ENCODE peak calls at places on chromosomes 11 and 22, in six cellular contexts. R is psoas muscle; W is neural progenitor cell; N is naive thymus-derived CD4-positive, alpha-beta T cell; D is bronchial epithelial cell; O is cardiac muscle cell. T is an unnamed sample. For H3K27me3, the result is how much of the 10 kb centered on the place peaks cover.

GRCh38 chr11:46071091-46071490 is 50.2 kb downstream of the PHF21A start:
- DNase-seq in W (no peak), O (no peak), N (no peak), D (no peak), R (no peak), T (no peak)

GRCh38 chr22:41845380-41846267 is 12.7 kb downstream of the SREBF2 start:
- DNase-seq in D (no peak), O (no peak), R (no peak), W (peak), N (no peak), T (no peak)

GRCh38 chr22:17112491-17113042 is 8.6 kb downstream of the TMEM121B start:
- DNase-seq in D (no peak), O (no peak), N (no peak), W (no peak), R (no peak), T (no peak)

GRCh38 chr22:19571995-19572394 is 47.8 kb upstream of the CLDN5 start:
- DNase-seq in O (no peak), R (no peak), D (peak), W (no peak), N (no peak), T (no peak)

GRCh38 chr22:39148727-39149535 is 3.5 kb downstream of the CBX7 start:
- DNase-seq in W (peak), R (peak), O (no peak), N (peak), D (no peak), T (peak)

GRCh38 chr11:46253258-46254134 is 24.0 kb upstream of the CREB3L1 start:
- DNase-seq in O (no peak), R (no peak), N (no peak), D (no peak), W (no peak), T (no peak)

GRCh38 chr22:17792854-17793434 is 18.7 kb upstream of the BID start:
- DNase-seq in N (no peak), W (no peak), D (no peak), O (no peak), R (no peak), T (peak)

GRCh38 chr11:3223932-3224729 is 5.5 kb upstream of the MRGPRG start:
- DNase-seq in N (no peak), R (no peak), O (no peak), D (no peak), W (peak), T (peak)

GRCh38 chr11:96054870-96055705 is 131.2 kb upstream of the MTMR2 start:
- DNase-seq in W (peak), N (no peak), D (peak), O (peak), R (no peak), T (no peak)

GRCh38 chr22:27434898-27435297 is 366.7 kb downstream of the MN1 start:
- DNase-seq in D (no peak), N (no peak), W (no peak), R (no peak), O (no peak), T (no peak)

GRCh38 chr11:7501251-7501650 is 12.5 kb upstream of the PPFIBP2 start:
- DNase-seq in O (no peak), W (no peak), D (no peak), R (no peak), N (no peak), T (no peak)

GRCh38 chr22:30940655-30941362 is 27.8 kb downstream of the MORC2 start:
- DNase-seq in D (no peak), N (peak), R (no peak), O (no peak), W (no peak), T (no peak)

GRCh38 chr11:5603326-5603725 is 6.9 kb downstream of the TRIM6 start:
- DNase-seq in W (no peak), D (no peak), R (no peak), N (no peak), O (no peak), T (no peak)

GRCh38 chr11:74278721-74279148 is 32.7 kb downstream of the P4HA3 start:
- DNase-seq in W (no peak), O (no peak), D (peak), R (no peak), N (no peak), T (no peak)

GRCh38 chr11:64445651-64446050 is 86.7 kb downstream of the RPS6KA4 start:
- DNase-seq in D (no peak), R (no peak), N (no peak), O (no peak), W (no peak), T (no peak)

GRCh38 chr22:37229805-37230672 is 14.0 kb downstream of the RAC2 start:
- DNase-seq in R (peak), D (peak), W (no peak), O (no peak), N (peak), T (no peak)

GRCh38 chr11:119650251-119650650 is 78.7 kb downstream of the NECTIN1 start:
- DNase-seq in D (peak), O (no peak), R (no peak), W (no peak), N (no peak), T (no peak)

GRCh38 chr11:113862430-113862829 is 12.9 kb downstream of the USP28 start:
- DNase-seq in R (no peak), N (no peak), W (peak), O (no peak), D (peak), T (no peak)

GRCh38 chr11:92383430-92383829 is 158.8 kb downstream of the FAT3 start:
- DNase-seq in O (no peak), N (no peak), W (no peak), R (no peak), D (peak), T (no peak)

GRCh38 chr11:28099715-28100114 is 8.2 kb downstream of the KIF18A start:
- DNase-seq in R (no peak), O (no peak), D (no peak), N (no peak), W (no peak), T (no peak)

GRCh38 chr22:36197601-36198146 is 3.9 kb downstream of the APOL4 start:
- DNase-seq in N (no peak), O (peak), R (no peak), W (peak), D (no peak), T (no peak)

GRCh38 chr11:8030526-8031247 is 43.5 kb downstream of the EIF3F start:
- DNase-seq in W (no peak), D (no peak), O (no peak), R (no peak), N (no peak), T (no peak)

GRCh38 chr11:130323452-130324448 is 9.0 kb upstream of the ZBTB44 start:
- DNase-seq in D (peak), W (no peak), N (no peak), O (no peak), R (no peak), T (no peak)

GRCh38 chr11:101466352-101466751 is 117.5 kb downstream of the TRPC6 start:
- DNase-seq in O (peak), N (no peak), D (no peak), R (no peak), W (peak), T (peak)

GRCh38 chr11:121194731-121195596 is 93.9 kb downstream of the TECTA start:
- DNase-seq in N (peak), O (peak), D (peak), R (no peak), W (peak), T (no peak)

GRCh38 chr11:35943761-35944502 is at the start of gene LDLRAD3:
- DNase-seq in O (peak), D (peak), W (peak), N (no peak), R (peak), T (peak)

GRCh38 chr11:75766449-75767227 is 1.9 kb upstream of the DGAT2 start:
- DNase-seq in O (no peak), W (peak), D (no peak), N (no peak), R (no peak), T (no peak)

GRCh38 chr11:65854871-65855837 is 2.8 kb downstream of the CFL1 start:
- DNase-seq in D (no peak), W (no peak), R (no peak), N (no peak), O (no peak), T (no peak)

GRCh38 chr11:96179905-96180304 is 163.1 kb downstream of the MAML2 start:
- DNase-seq in N (no peak), W (no peak), O (no peak), R (no peak), D (no peak), T (no peak)

GRCh38 chr22:30591191-30591587 is 521 bp downstream of the PES1 start:
- DNase-seq in D (peak), R (no peak), W (no peak), O (no peak), N (no peak), T (no peak)

GRCh38 chr22:48362736-48363404 is 1464.8 kb downstream of the BRD1 start:
- DNase-seq in W (no peak), N (no peak), O (no peak), R (no peak), D (no peak), T (no peak)

GRCh38 chr11:34546511-34547206 is 33.1 kb upstream of the ELF5 start:
- DNase-seq in N (no peak), O (no peak), W (peak), D (peak), R (no peak), T (no peak)

GRCh38 chr11:96314326-96315050 is 28.5 kb downstream of the MAML2 start:
- DNase-seq in N (no peak), W (no peak), O (no peak), R (no peak), D (peak), T (no peak)

GRCh38 chr11:96091476-96091875 is 167.6 kb upstream of the MTMR2 start:
- DNase-seq in R (no peak), O (no peak), N (peak), W (no peak), D (no peak), T (no peak)

GRCh38 chr22:47620391-47620790 is 857.9 kb downstream of the TBC1D22A start:
- DNase-seq in D (no peak), O (no peak), W (no peak), R (no peak), N (no peak), T (no peak)

GRCh38 chr11:128533473-128533872 is 53.9 kb downstream of the ETS1 start:
- DNase-seq in D (no peak), W (no peak), O (no peak), R (no peak), N (no peak), T (no peak)

GRCh38 chr11:112658521-112658920 is 302.7 kb upstream of the NCAM1 start:
- DNase-seq in W (no peak), D (peak), N (no peak), R (no peak), O (peak), T (no peak)

GRCh38 chr11:114304969-114305368 is 8.8 kb downstream of the NNMT start:
- DNase-seq in R (no peak), D (no peak), O (no peak), N (no peak), W (no peak), T (no peak)

GRCh38 chr11:124868322-124869274 is 3.4 kb downstream of the ROBO3 start:
- DNase-seq in R (no peak), D (no peak), O (no peak), N (no peak), W (no peak), T (peak)

GRCh38 chr11:124869856-124870387 is 4.7 kb downstream of the ROBO3 start:
- DNase-seq in N (no peak), R (no peak), O (no peak), W (no peak), D (no peak), T (no peak)

GRCh38 chr11:124869331-124869730 is 4.1 kb downstream of the ROBO3 start:
- DNase-seq in W (no peak), D (no peak), R (no peak), N (no peak), O (no peak), T (no peak)

GRCh38 chr11:124865902-124866851 is 945 bp downstream of the ROBO3 start:
- DNase-seq in N (no peak), D (peak), R (peak), O (peak), W (peak), T (no peak)

GRCh38 chr11:124867700-124868099 is 2.5 kb downstream of the ROBO3 start:
- DNase-seq in O (peak), D (peak), N (no peak), W (peak), R (no peak), T (no peak)
- H3K27me3 ChIP-seq in O (half or more), D (half or more), N (under half), W (half or more), R (under half), T (half or more)

DNA sequence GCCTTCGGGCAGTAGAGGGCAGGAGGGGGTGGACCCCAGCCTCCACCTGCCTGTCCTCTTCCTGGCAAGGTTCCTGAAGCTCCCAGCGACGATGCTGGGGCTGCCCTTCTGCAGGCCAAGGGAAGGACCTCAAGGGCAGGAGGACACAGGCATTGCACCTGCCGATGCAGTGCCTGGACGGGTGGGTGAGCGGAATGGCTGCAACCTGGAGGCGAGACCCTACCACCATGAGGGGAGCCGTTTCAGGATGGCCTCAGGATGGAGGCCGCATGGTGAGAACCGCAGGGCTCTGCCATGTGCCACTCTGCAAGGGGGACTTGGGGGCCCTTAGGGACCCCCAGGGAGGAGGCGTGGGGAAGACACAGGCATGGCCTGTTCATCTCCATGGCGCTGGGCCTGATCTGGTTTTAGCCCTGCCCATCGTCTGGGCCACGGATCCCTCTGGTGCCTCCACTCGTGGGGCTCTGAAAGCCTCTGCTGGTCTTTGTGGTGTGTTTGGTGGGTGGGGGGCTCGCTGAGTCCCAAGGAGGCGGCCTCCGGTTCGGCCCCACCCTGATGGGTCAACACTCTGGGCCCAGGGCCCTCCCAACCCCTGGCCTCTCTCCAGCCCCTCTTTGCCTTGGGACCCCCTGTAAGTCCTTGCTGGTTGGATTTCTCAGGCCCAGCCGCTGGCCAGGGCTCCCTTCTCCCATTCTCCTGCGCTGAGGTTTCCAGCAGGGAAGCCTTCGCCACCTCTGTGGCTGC is 1.3 kb upstream of the LSP1 start:
- DNase-seq in O (no peak), W (no peak), D (no peak), R (no peak), N (no peak), T (peak)
- H3K27me3 ChIP-seq in O (under half), W (under half), D (under half), R (under half), N (under half), T (under half)

DNA sequence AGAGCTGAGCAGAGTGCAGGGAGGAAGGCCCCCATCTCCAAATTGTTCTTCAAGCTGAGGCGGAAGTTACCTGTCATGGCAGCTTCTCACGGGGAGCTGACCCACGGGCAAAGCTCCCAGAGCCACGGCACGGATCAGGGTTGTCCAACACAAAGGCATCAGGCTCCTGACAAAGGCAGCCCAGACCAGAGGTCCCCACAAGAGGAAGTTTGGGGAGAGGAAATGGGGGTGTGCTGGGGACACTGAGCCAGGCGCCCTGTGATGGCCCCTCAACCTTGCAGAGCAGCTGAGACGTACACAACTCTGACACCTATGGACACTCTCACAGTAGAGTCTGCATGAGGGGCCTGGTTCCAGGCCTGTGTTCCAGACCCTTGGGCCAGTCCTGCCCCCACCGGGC is 95.6 kb downstream of the CTTN start:
- DNase-seq in D (no peak), R (peak), O (no peak), W (no peak), N (no peak), T (no peak)
- H3K27me3 ChIP-seq in D (under half), R (under half), O (under half), W (under half), N (under half), T (under half)

DNA sequence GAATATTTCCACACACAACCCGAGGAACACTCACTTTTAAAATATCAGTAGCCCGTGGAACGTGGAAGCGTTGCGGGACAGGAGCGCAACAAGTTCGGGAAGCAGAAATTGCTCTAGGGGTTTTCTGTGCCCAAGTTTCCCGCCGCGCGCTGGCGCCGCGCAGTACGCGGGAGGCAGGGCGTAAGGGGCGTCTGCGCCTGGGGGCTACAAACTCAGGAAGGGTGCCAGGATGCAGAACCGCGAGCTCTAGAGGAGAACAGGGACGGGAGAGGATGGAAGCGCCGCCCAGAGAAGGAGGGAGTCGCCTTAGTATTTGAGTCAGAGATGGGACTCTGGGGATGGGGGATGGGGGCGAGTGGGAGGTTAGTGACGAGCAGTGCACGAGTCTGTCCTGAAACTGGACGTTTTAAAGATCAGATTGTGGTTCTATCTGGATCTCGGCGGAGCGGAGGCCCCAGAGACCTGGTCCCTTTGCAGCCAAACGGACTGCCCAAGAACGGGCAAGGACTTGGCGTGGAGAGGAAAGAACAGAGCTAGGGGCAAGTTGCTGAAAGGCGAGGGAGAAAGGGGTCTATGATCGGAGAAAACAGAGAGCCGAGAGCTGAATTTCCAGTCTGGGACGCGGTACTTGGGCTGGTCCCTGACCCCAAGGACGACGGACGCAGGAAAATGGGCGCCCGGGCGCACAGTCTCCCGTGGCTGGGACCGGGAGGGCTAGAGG is 4.7 kb downstream of the BSX start:
- DNase-seq in D (no peak), O (no peak), N (no peak), R (no peak), W (peak), T (no peak)
- H3K27me3 ChIP-seq in D (half or more), O (half or more), N (under half), R (under half), W (half or more), T (under half)

T was measured in upper lobe of left lung.